ENCODE peak calls at places on chromosomes 7 and 10, in seven cellular contexts. One of them, this sample, is unnamed.

GRCh38 chr7:158957507-158957900 is 101.1 kb downstream of the DYNC2I1 start:
- DNase-seq in WTC11: no peak
- DNase-seq in neural crest cell: no peak
- DNase-seq in K562: peak
- DNase-seq in fibroblast of lung: no peak
- DNase-seq in cardiac muscle cell: no peak
- DNase-seq in foreskin fibroblast: no peak
- DNase-seq in this sample: peak

GRCh38 chr7:131329176-131329570 is 1.5 kb downstream of the MKLN1 start:
- DNase-seq in K562: peak
- DNase-seq in foreskin fibroblast: peak
- DNase-seq in neural crest cell: no peak
- DNase-seq in cardiac muscle cell: peak
- DNase-seq in fibroblast of lung: peak
- DNase-seq in WTC11: no peak
- DNase-seq in this sample: no peak

GRCh38 chr7:141027043-141027442 is 12.3 kb upstream of the MRPS33 start:
- DNase-seq in fibroblast of lung: no peak
- DNase-seq in cardiac muscle cell: no peak
- DNase-seq in K562: no peak
- DNase-seq in foreskin fibroblast: no peak
- DNase-seq in neural crest cell: no peak
- DNase-seq in WTC11: peak
- DNase-seq in this sample: no peak

GRCh38 chr10:119498889-119499864 is 43.3 kb downstream of the RGS10 start:
- DNase-seq in foreskin fibroblast: no peak
- DNase-seq in WTC11: no peak
- DNase-seq in cardiac muscle cell: peak
- DNase-seq in K562: no peak
- DNase-seq in neural crest cell: no peak
- DNase-seq in fibroblast of lung: no peak
- DNase-seq in this sample: no peak

GRCh38 chr7:23759556-23760391 is 49.8 kb downstream of the STK31 start:
- DNase-seq in K562: no peak
- DNase-seq in neural crest cell: no peak
- DNase-seq in WTC11: no peak
- DNase-seq in cardiac muscle cell: peak
- DNase-seq in foreskin fibroblast: no peak
- DNase-seq in fibroblast of lung: no peak
- DNase-seq in this sample: no peak

GRCh38 chr10:22503315-22504090 is 158.2 kb downstream of the SPAG6 start:
- DNase-seq in neural crest cell: no peak
- DNase-seq in fibroblast of lung: no peak
- DNase-seq in WTC11: no peak
- DNase-seq in cardiac muscle cell: no peak
- DNase-seq in K562: peak
- DNase-seq in foreskin fibroblast: no peak
- DNase-seq in this sample: no peak

GRCh38 chr7:24722386-24723177 is 34.7 kb downstream of the GSDME start:
- DNase-seq in cardiac muscle cell: peak
- DNase-seq in neural crest cell: no peak
- DNase-seq in WTC11: no peak
- DNase-seq in K562: no peak
- DNase-seq in fibroblast of lung: peak
- DNase-seq in foreskin fibroblast: peak
- DNase-seq in this sample: no peak

GRCh38 chr10:71921319-71922027 is 42.7 kb upstream of the CHST3 start:
- DNase-seq in foreskin fibroblast: peak
- DNase-seq in WTC11: no peak
- DNase-seq in neural crest cell: no peak
- DNase-seq in fibroblast of lung: peak
- DNase-seq in K562: no peak
- DNase-seq in cardiac muscle cell: peak
- DNase-seq in this sample: peak

GRCh38 chr10:103671126-103671525 is 177.6 kb downstream of the NEURL1 start:
- DNase-seq in cardiac muscle cell: no peak
- DNase-seq in neural crest cell: no peak
- DNase-seq in fibroblast of lung: no peak
- DNase-seq in WTC11: no peak
- DNase-seq in K562: no peak
- DNase-seq in foreskin fibroblast: no peak
- DNase-seq in this sample: no peak

GRCh38 chr10:52539463-52539862 is 225.4 kb downstream of the DKK1 start:
- DNase-seq in fibroblast of lung: no peak
- DNase-seq in cardiac muscle cell: peak
- DNase-seq in foreskin fibroblast: peak
- DNase-seq in WTC11: no peak
- DNase-seq in K562: no peak
- DNase-seq in neural crest cell: no peak
- DNase-seq in this sample: no peak

GRCh38 chr7:76089865-76090495 is 42.1 kb downstream of the MDH2 start:
- DNase-seq in cardiac muscle cell: no peak
- DNase-seq in K562: no peak
- DNase-seq in neural crest cell: no peak
- DNase-seq in WTC11: no peak
- DNase-seq in fibroblast of lung: no peak
- DNase-seq in foreskin fibroblast: no peak
- DNase-seq in this sample: no peak

GRCh38 chr7:41693150-41693997 is 9.5 kb downstream of the INHBA start:
- DNase-seq in fibroblast of lung: peak
- DNase-seq in K562: no peak
- DNase-seq in foreskin fibroblast: peak
- DNase-seq in neural crest cell: no peak
- DNase-seq in cardiac muscle cell: peak
- DNase-seq in WTC11: no peak
- DNase-seq in this sample: no peak
- TF ChIP-seq CTCF in fibroblast of lung: peak
- TF ChIP-seq CTCF in K562: no peak
- TF ChIP-seq CTCF in foreskin fibroblast: peak
- TF ChIP-seq CTCF in neural crest cell: peak
- TF ChIP-seq CTCF in cardiac muscle cell: peak
- TF ChIP-seq CTCF in WTC11: peak
- TF ChIP-seq CTCF in this sample: peak

GRCh38 chr7:154785898-154786297 is 217.0 kb downstream of the PAXIP1 start:
- DNase-seq in neural crest cell: no peak
- DNase-seq in fibroblast of lung: no peak
- DNase-seq in WTC11: no peak
- DNase-seq in K562: no peak
- DNase-seq in foreskin fibroblast: no peak
- DNase-seq in cardiac muscle cell: no peak
- DNase-seq in this sample: no peak

GRCh38 chr7:154792436-154793055 is 210.4 kb downstream of the PAXIP1 start:
- DNase-seq in fibroblast of lung: no peak
- DNase-seq in WTC11: no peak
- DNase-seq in foreskin fibroblast: no peak
- DNase-seq in neural crest cell: no peak
- DNase-seq in cardiac muscle cell: no peak
- DNase-seq in K562: no peak
- DNase-seq in this sample: no peak

GRCh38 chr7:154794147-154794780 is 208.7 kb downstream of the PAXIP1 start:
- DNase-seq in cardiac muscle cell: no peak
- DNase-seq in neural crest cell: peak
- DNase-seq in WTC11: no peak
- DNase-seq in K562: peak
- DNase-seq in foreskin fibroblast: no peak
- DNase-seq in fibroblast of lung: no peak
- DNase-seq in this sample: no peak

GRCh38 chr7:154791611-154792010 is 211.3 kb downstream of the PAXIP1 start:
- DNase-seq in K562: no peak
- DNase-seq in cardiac muscle cell: no peak
- DNase-seq in WTC11: no peak
- DNase-seq in fibroblast of lung: no peak
- DNase-seq in neural crest cell: no peak
- DNase-seq in foreskin fibroblast: no peak
- DNase-seq in this sample: no peak

GRCh38 chr7:154789404-154789803 is 213.5 kb downstream of the PAXIP1 start:
- DNase-seq in cardiac muscle cell: no peak
- DNase-seq in K562: peak
- DNase-seq in foreskin fibroblast: no peak
- DNase-seq in fibroblast of lung: no peak
- DNase-seq in WTC11: no peak
- DNase-seq in neural crest cell: peak
- DNase-seq in this sample: no peak
- TF ChIP-seq CTCF in cardiac muscle cell: no peak
- TF ChIP-seq CTCF in K562: peak
- TF ChIP-seq CTCF in foreskin fibroblast: no peak
- TF ChIP-seq CTCF in fibroblast of lung: no peak
- TF ChIP-seq CTCF in WTC11: no peak
- TF ChIP-seq CTCF in neural crest cell: peak
- TF ChIP-seq CTCF in this sample: no peak

GRCh38 chr10:132453470-132453861 is 56.5 kb downstream of the PWWP2B start:
- DNase-seq in cardiac muscle cell: no peak
- DNase-seq in neural crest cell: no peak
- DNase-seq in WTC11: no peak
- DNase-seq in K562: no peak
- DNase-seq in foreskin fibroblast: no peak
- DNase-seq in fibroblast of lung: no peak
- DNase-seq in this sample: no peak
- TF ChIP-seq CTCF in cardiac muscle cell: no peak
- TF ChIP-seq CTCF in neural crest cell: no peak
- TF ChIP-seq CTCF in WTC11: no peak
- TF ChIP-seq CTCF in K562: no peak
- TF ChIP-seq CTCF in foreskin fibroblast: no peak
- TF ChIP-seq CTCF in fibroblast of lung: no peak
- TF ChIP-seq CTCF in this sample: peak

GRCh38 chr10:46998595-46998994 is 87.4 kb downstream of the PTPN20 start:
- DNase-seq in foreskin fibroblast: no peak
- DNase-seq in K562: no peak
- DNase-seq in WTC11: no peak
- DNase-seq in cardiac muscle cell: no peak
- DNase-seq in fibroblast of lung: no peak
- DNase-seq in neural crest cell: no peak
- DNase-seq in this sample: no peak

GRCh38 chr10:46995234-46995633 is 84.0 kb downstream of the PTPN20 start:
- DNase-seq in K562: no peak
- DNase-seq in fibroblast of lung: peak
- DNase-seq in foreskin fibroblast: no peak
- DNase-seq in WTC11: no peak
- DNase-seq in cardiac muscle cell: peak
- DNase-seq in neural crest cell: no peak
- DNase-seq in this sample: no peak

GRCh38 chr10:46998192-46998591 is 87.0 kb downstream of the PTPN20 start:
- DNase-seq in WTC11: no peak
- DNase-seq in K562: no peak
- DNase-seq in neural crest cell: no peak
- DNase-seq in fibroblast of lung: no peak
- DNase-seq in foreskin fibroblast: no peak
- DNase-seq in cardiac muscle cell: no peak
- DNase-seq in this sample: no peak

GRCh38 chr10:46992794-46993552 is 81.7 kb downstream of the PTPN20 start:
- DNase-seq in K562: peak
- DNase-seq in fibroblast of lung: peak
- DNase-seq in WTC11: no peak
- DNase-seq in foreskin fibroblast: peak
- DNase-seq in cardiac muscle cell: peak
- DNase-seq in neural crest cell: no peak
- DNase-seq in this sample: no peak
- TF ChIP-seq CTCF in K562: peak
- TF ChIP-seq CTCF in fibroblast of lung: peak
- TF ChIP-seq CTCF in WTC11: no peak
- TF ChIP-seq CTCF in foreskin fibroblast: peak
- TF ChIP-seq CTCF in cardiac muscle cell: peak
- TF ChIP-seq CTCF in neural crest cell: peak
- TF ChIP-seq CTCF in this sample: peak

GRCh38 chr10:5014936-5015335 is 11.3 kb upstream of the AKR1C2 start:
- DNase-seq in K562: peak
- DNase-seq in cardiac muscle cell: peak
- DNase-seq in foreskin fibroblast: no peak
- DNase-seq in WTC11: no peak
- DNase-seq in neural crest cell: no peak
- DNase-seq in fibroblast of lung: no peak
- DNase-seq in this sample: no peak
- TF ChIP-seq CTCF in K562: peak
- TF ChIP-seq CTCF in cardiac muscle cell: peak
- TF ChIP-seq CTCF in foreskin fibroblast: no peak
- TF ChIP-seq CTCF in WTC11: no peak
- TF ChIP-seq CTCF in neural crest cell: no peak
- TF ChIP-seq CTCF in fibroblast of lung: no peak
- TF ChIP-seq CTCF in this sample: no peak

GRCh38 chr7:35505031-35505430 is 189.9 kb downstream of the HERPUD2 start:
- DNase-seq in cardiac muscle cell: no peak
- DNase-seq in foreskin fibroblast: no peak
- DNase-seq in fibroblast of lung: no peak
- DNase-seq in neural crest cell: no peak
- DNase-seq in WTC11: peak
- DNase-seq in K562: no peak
- DNase-seq in this sample: no peak

GRCh38 chr7:35504365-35504764 is 190.6 kb downstream of the HERPUD2 start:
- DNase-seq in WTC11: no peak
- DNase-seq in foreskin fibroblast: no peak
- DNase-seq in fibroblast of lung: no peak
- DNase-seq in K562: peak
- DNase-seq in neural crest cell: no peak
- DNase-seq in cardiac muscle cell: no peak
- DNase-seq in this sample: no peak

GRCh38 chr7:35513192-35513591 is 181.7 kb downstream of the HERPUD2 start:
- DNase-seq in neural crest cell: no peak
- DNase-seq in fibroblast of lung: no peak
- DNase-seq in K562: no peak
- DNase-seq in WTC11: no peak
- DNase-seq in foreskin fibroblast: no peak
- DNase-seq in cardiac muscle cell: no peak
- DNase-seq in this sample: no peak

GRCh38 chr7:35512716-35513115 is 182.2 kb downstream of the HERPUD2 start:
- DNase-seq in foreskin fibroblast: no peak
- DNase-seq in neural crest cell: no peak
- DNase-seq in K562: no peak
- DNase-seq in WTC11: no peak
- DNase-seq in cardiac muscle cell: no peak
- DNase-seq in fibroblast of lung: no peak
- DNase-seq in this sample: no peak

DNA sequence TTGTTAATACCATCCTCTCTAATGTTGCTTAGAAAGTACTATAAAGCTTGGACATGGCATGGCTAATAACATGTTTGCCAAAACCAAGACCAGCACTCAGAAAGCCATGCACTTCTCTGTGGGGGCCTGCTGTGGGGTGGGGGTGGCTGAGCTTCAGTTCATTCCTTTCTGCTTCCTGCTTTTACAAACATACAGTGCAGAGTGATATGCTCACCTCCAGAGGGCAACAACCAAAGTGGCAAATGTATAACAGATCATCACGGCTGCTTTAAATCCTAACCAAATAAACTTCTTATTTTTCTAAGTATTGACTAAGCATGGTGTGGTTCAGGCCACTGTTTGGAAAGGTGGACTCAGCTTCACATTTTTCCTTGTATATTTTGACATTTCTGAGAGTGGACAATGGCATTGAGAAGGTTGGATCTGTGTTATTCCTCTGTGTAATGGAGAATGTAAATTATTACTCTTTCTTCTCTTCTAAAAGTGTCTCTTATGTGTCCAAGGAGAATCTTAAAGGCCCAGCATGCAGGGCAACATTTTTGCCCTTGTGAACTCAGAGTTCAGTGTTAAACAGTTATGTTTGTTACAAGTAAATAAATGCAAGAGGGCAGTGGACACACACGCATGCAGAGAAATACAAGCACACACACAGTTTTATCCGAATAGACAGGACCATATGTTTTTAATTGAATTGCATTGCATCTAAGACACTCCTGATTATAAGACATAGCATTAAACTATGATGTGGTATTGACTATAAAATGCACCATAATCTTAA is 186.1 kb downstream of the HERPUD2 start:
- DNase-seq in cardiac muscle cell: no peak
- DNase-seq in neural crest cell: no peak
- DNase-seq in fibroblast of lung: no peak
- DNase-seq in WTC11: no peak
- DNase-seq in K562: no peak
- DNase-seq in foreskin fibroblast: no peak
- DNase-seq in this sample: no peak
- TF ChIP-seq CTCF in cardiac muscle cell: no peak
- TF ChIP-seq CTCF in neural crest cell: no peak
- TF ChIP-seq CTCF in fibroblast of lung: no peak
- TF ChIP-seq CTCF in WTC11: no peak
- TF ChIP-seq CTCF in K562: no peak
- TF ChIP-seq CTCF in foreskin fibroblast: no peak
- TF ChIP-seq CTCF in this sample: no peak

This sample was measured in glutamatergic neuron.